ENCODE peak calls at places on chromosomes 5 and 9, in five cellular contexts. One of them, this sample, is unnamed.

GRCh38 chr5:98102926-98103325 is 670.5 kb upstream of the RGMB start:
- DNase-seq in left ventricle myocardium superior: no peak
- DNase-seq in NCI-H1092 treated with DMSO at 0.1 percent for 48 hours: no peak
- DNase-seq in activated T-helper 1 cell treated with anti-CD3 and anti-CD28 coated beads, Interleukin-2, amount 50 U/mL, for 16 hours: no peak
- DNase-seq in AG10803: no peak
- DNase-seq in this sample: no peak

GRCh38 chr9:136533775-136534157 is 12.1 kb downstream of the NOTCH1 start:
- DNase-seq in left ventricle myocardium superior: peak
- DNase-seq in activated T-helper 1 cell treated with anti-CD3 and anti-CD28 coated beads, Interleukin-2, amount 50 U/mL, for 16 hours: peak
- DNase-seq in AG10803: no peak
- DNase-seq in NCI-H1092 treated with DMSO at 0.1 percent for 48 hours: no peak
- DNase-seq in this sample: no peak

GRCh38 chr5:167294861-167295685 is 996.4 kb upstream of the WWC1 start:
- DNase-seq in AG10803: peak
- DNase-seq in NCI-H1092 treated with DMSO at 0.1 percent for 48 hours: no peak
- DNase-seq in activated T-helper 1 cell treated with anti-CD3 and anti-CD28 coated beads, Interleukin-2, amount 50 U/mL, for 16 hours: no peak
- DNase-seq in left ventricle myocardium superior: no peak
- DNase-seq in this sample: no peak

GRCh38 chr5:152560508-152561137 is 155.5 kb upstream of the NMUR2 start:
- DNase-seq in activated T-helper 1 cell treated with anti-CD3 and anti-CD28 coated beads, Interleukin-2, amount 50 U/mL, for 16 hours: no peak
- DNase-seq in left ventricle myocardium superior: peak
- DNase-seq in NCI-H1092 treated with DMSO at 0.1 percent for 48 hours: peak
- DNase-seq in AG10803: peak
- DNase-seq in this sample: no peak

GRCh38 chr9:137813651-137814415 is 63.7 kb upstream of the CACNA1B start:
- DNase-seq in AG10803: no peak
- DNase-seq in NCI-H1092 treated with DMSO at 0.1 percent for 48 hours: no peak
- DNase-seq in left ventricle myocardium superior: no peak
- DNase-seq in activated T-helper 1 cell treated with anti-CD3 and anti-CD28 coated beads, Interleukin-2, amount 50 U/mL, for 16 hours: no peak
- DNase-seq in this sample: peak

GRCh38 chr9:78921341-78921740 is 624.4 kb downstream of the PSAT1 start:
- DNase-seq in activated T-helper 1 cell treated with anti-CD3 and anti-CD28 coated beads, Interleukin-2, amount 50 U/mL, for 16 hours: no peak
- DNase-seq in left ventricle myocardium superior: no peak
- DNase-seq in NCI-H1092 treated with DMSO at 0.1 percent for 48 hours: no peak
- DNase-seq in AG10803: peak
- DNase-seq in this sample: no peak

GRCh38 chr9:122127396-122127798 is 32.2 kb downstream of the NDUFA8 start:
- DNase-seq in activated T-helper 1 cell treated with anti-CD3 and anti-CD28 coated beads, Interleukin-2, amount 50 U/mL, for 16 hours: no peak
- DNase-seq in AG10803: no peak
- DNase-seq in NCI-H1092 treated with DMSO at 0.1 percent for 48 hours: no peak
- DNase-seq in left ventricle myocardium superior: no peak
- DNase-seq in this sample: no peak

GRCh38 chr5:17223375-17224185 is 6.1 kb downstream of the BASP1 start:
- DNase-seq in AG10803: peak
- DNase-seq in activated T-helper 1 cell treated with anti-CD3 and anti-CD28 coated beads, Interleukin-2, amount 50 U/mL, for 16 hours: no peak
- DNase-seq in NCI-H1092 treated with DMSO at 0.1 percent for 48 hours: no peak
- DNase-seq in left ventricle myocardium superior: no peak
- DNase-seq in this sample: no peak

GRCh38 chr5:167770461-167770860 is 521.0 kb upstream of the WWC1 start:
- DNase-seq in AG10803: peak
- DNase-seq in activated T-helper 1 cell treated with anti-CD3 and anti-CD28 coated beads, Interleukin-2, amount 50 U/mL, for 16 hours: no peak
- DNase-seq in NCI-H1092 treated with DMSO at 0.1 percent for 48 hours: no peak
- DNase-seq in left ventricle myocardium superior: no peak
- DNase-seq in this sample: no peak

GRCh38 chr5:27592231-27592630 is 553.8 kb upstream of the CDH9 start:
- DNase-seq in AG10803: no peak
- DNase-seq in NCI-H1092 treated with DMSO at 0.1 percent for 48 hours: no peak
- DNase-seq in left ventricle myocardium superior: no peak
- DNase-seq in activated T-helper 1 cell treated with anti-CD3 and anti-CD28 coated beads, Interleukin-2, amount 50 U/mL, for 16 hours: no peak
- DNase-seq in this sample: no peak

GRCh38 chr9:127283917-127284316 is 19.3 kb downstream of the GARNL3 start:
- DNase-seq in NCI-H1092 treated with DMSO at 0.1 percent for 48 hours: no peak
- DNase-seq in activated T-helper 1 cell treated with anti-CD3 and anti-CD28 coated beads, Interleukin-2, amount 50 U/mL, for 16 hours: no peak
- DNase-seq in left ventricle myocardium superior: peak
- DNase-seq in AG10803: peak
- DNase-seq in this sample: no peak

GRCh38 chr9:115596743-115597080 is 478.8 kb upstream of the TNC start:
- DNase-seq in activated T-helper 1 cell treated with anti-CD3 and anti-CD28 coated beads, Interleukin-2, amount 50 U/mL, for 16 hours: no peak
- DNase-seq in NCI-H1092 treated with DMSO at 0.1 percent for 48 hours: no peak
- DNase-seq in left ventricle myocardium superior: no peak
- DNase-seq in AG10803: no peak
- DNase-seq in this sample: no peak